ENCODE peak calls at places on chromosomes 5 and 9, in nine cellular contexts. B is kidney; M is T-helper 9 cell; H is H4; V is fibroblast of lung; Q is GM23248; D is activated gamma-delta T cell treated with anti-CD3 and anti-CD28 coated beads, Interleukin-2, amount 50 U/mL, for 16 hours; E is amniotic epithelial cell; X is HTR-8/SVneo. C is an unnamed sample.

GRCh38 chr9:1285526-1285925 is 235.4 kb downstream of the DMRT2 start:
- DNase-seq in B (no peak), M (no peak), H (no peak), V (no peak), Q (no peak), D (no peak), E (no peak), X (no peak), C (no peak)

GRCh38 chr9:85900504-85901201 is 40.3 kb upstream of the NAA35 start:
- DNase-seq in B (no peak), M (peak; percentile 13), H (peak; percentile 17), V (peak; percentile 15), Q (peak; percentile 56), D (peak; percentile 2), E (peak; percentile 50), X (peak; percentile 11), C (no peak)

GRCh38 chr9:69165581-69165980 is 8.5 kb upstream of the TJP2 start:
- DNase-seq in B (no peak), M (no peak), H (no peak), V (no peak), Q (no peak), D (no peak), E (no peak), X (no peak), C (no peak)

GRCh38 chr5:169296456-169297220 is 4.3 kb downstream of the SLIT3 start:
- DNase-seq in B (peak; percentile 83), M (no peak), H (peak; percentile 77), V (peak; percentile 67), Q (peak; percentile 77), D (no peak), E (peak; percentile 34), X (peak; percentile 80), C (peak; percentile 27)

GRCh38 chr5:158234323-158235158 is 375.6 kb upstream of the CLINT1 start:
- DNase-seq in B (no peak), M (no peak), H (peak; percentile 77), V (no peak), Q (peak; percentile 63), D (no peak), E (no peak), X (no peak), C (no peak)

GRCh38 chr5:368162-369084 is 46.9 kb downstream of the AHRR start:
- DNase-seq in B (peak; percentile 59), M (no peak), H (peak; percentile 92), V (peak; percentile 88), Q (no peak), D (no peak), E (no peak), X (no peak), C (no peak)

GRCh38 chr9:132820545-132820944 is 57.5 kb downstream of the AK8 start:
- DNase-seq in B (no peak), M (no peak), H (no peak), V (no peak), Q (no peak), D (no peak), E (no peak), X (no peak), C (no peak)

GRCh38 chr9:84122572-84122971 is 142.0 kb downstream of the RMI1 start:
- DNase-seq in B (no peak), M (no peak), H (no peak), V (no peak), Q (no peak), D (no peak), E (no peak), X (no peak), C (no peak)

GRCh38 chr5:1545798-1546355 is 22.1 kb upstream of the LPCAT1 start:
- DNase-seq in B (no peak), M (no peak), H (no peak), V (peak; percentile 17), Q (peak; percentile 42), D (no peak), E (peak; percentile 37), X (no peak), C (peak; percentile 94)

GRCh38 chr9:128733256-128733655 is 9.3 kb upstream of the ZDHHC12 start:
- DNase-seq in B (no peak), M (no peak), H (peak; percentile 92), V (peak; percentile 80), Q (peak; percentile 76), D (no peak), E (peak; percentile 89), X (peak; percentile 80), C (peak; percentile 61)

GRCh38 chr5:81428866-81429265 is 34.9 kb upstream of the ACOT12 start:
- DNase-seq in B (no peak), M (no peak), H (peak; percentile 53), V (peak; percentile 57), Q (peak; percentile 50), D (no peak), E (peak; percentile 27), X (no peak), C (no peak)

GRCh38 chr5:178416919-178417318 is 173.3 kb downstream of the COL23A1 start:
- DNase-seq in B (peak; percentile 14), M (no peak), H (peak; percentile 62), V (peak; percentile 16), Q (peak; percentile 43), D (no peak), E (peak; percentile 0), X (peak; percentile 38), C (no peak)

GRCh38 chr5:36844305-36844704 is 32.3 kb upstream of the NIPBL start:
- DNase-seq in B (no peak), M (no peak), H (no peak), V (no peak), Q (no peak), D (no peak), E (no peak), X (no peak), C (no peak)

GRCh38 chr9:80650964-80651555 is 1038.3 kb downstream of the TLE1 start:
- DNase-seq in B (no peak), M (no peak), H (no peak), V (peak; percentile 92), Q (no peak), D (no peak), E (peak; percentile 90), X (no peak), C (no peak)

GRCh38 chr9:2943016-2943415 is 99.1 kb upstream of the PUM3 start:
- DNase-seq in B (no peak), M (no peak), H (no peak), V (no peak), Q (no peak), D (no peak), E (no peak), X (no peak), C (no peak)

GRCh38 chr9:18393340-18394130 is 80.4 kb upstream of the ADAMTSL1 start:
- DNase-seq in B (peak; percentile 61), M (no peak), H (peak; percentile 97), V (peak; percentile 97), Q (peak; percentile 92), D (no peak), E (peak; percentile 97), X (peak; percentile 59), C (peak; percentile 38)

GRCh38 chr5:134508521-134509195 is 16.8 kb upstream of the JADE2 start:
- DNase-seq in B (peak; percentile 45), M (no peak), H (no peak), V (no peak), Q (no peak), D (no peak), E (no peak), X (no peak), C (no peak)

GRCh38 chr9:113302792-113303418 is at the start of gene RNF183:
- DNase-seq in B (no peak), M (no peak), H (no peak), V (no peak), Q (no peak), D (no peak), E (no peak), X (no peak), C (no peak)

GRCh38 chr5:117296872-117297271 is 722.2 kb upstream of the SEMA6A start:
- DNase-seq in B (no peak), M (no peak), H (no peak), V (no peak), Q (no peak), D (no peak), E (no peak), X (no peak), C (no peak)

GRCh38 chr5:73061593-73061992 is 58.8 kb upstream of the TMEM171 start:
- DNase-seq in B (no peak), M (no peak), H (no peak), V (peak; percentile 9), Q (peak; percentile 5), D (no peak), E (peak; percentile 28), X (no peak), C (no peak)

GRCh38 chr9:87673446-87674109 is 52.3 kb upstream of the CTSL start:
- DNase-seq in B (no peak), M (no peak), H (no peak), V (no peak), Q (no peak), D (no peak), E (no peak), X (no peak), C (no peak)

GRCh38 chr5:38515648-38516047 is 40.8 kb downstream of the LIFR start:
- DNase-seq in B (no peak), M (no peak), H (no peak), V (peak; percentile 29), Q (peak; percentile 43), D (no peak), E (peak; percentile 66), X (peak; percentile 56), C (no peak)

GRCh38 chr5:179749857-179750508 is 17.4 kb downstream of the MAML1 start:
- DNase-seq in B (no peak), M (no peak), H (no peak), V (no peak), Q (no peak), D (no peak), E (peak; percentile 63), X (no peak), C (no peak)

GRCh38 chr5:150000990-150001659 is 586 bp downstream of the HMGXB3 start:
- DNase-seq in B (peak; percentile 87), M (peak; percentile 34), H (no peak), V (peak; percentile 56), Q (peak; percentile 89), D (no peak), E (peak; percentile 31), X (no peak), C (no peak)